ENCODE peak calls at places on chromosome 12, in six cellular contexts. One of them, this sample, is unnamed.

GRCh38 chr12:69065804-69066203 is 132.8 kb upstream of the CPM start:
- DNase-seq in mesothelial cell of epicardium: no peak
- DNase-seq in stomach: no peak
- DNase-seq in AG10803: no peak
- DNase-seq in HEK293T: peak; percentile 21
- DNase-seq in HFFc6: no peak
- DNase-seq in this sample: no peak

GRCh38 chr12:6226701-6227096 is 26.5 kb downstream of the CD9 start:
- DNase-seq in mesothelial cell of epicardium: no peak
- DNase-seq in stomach: no peak
- DNase-seq in AG10803: no peak
- DNase-seq in HEK293T: no peak
- DNase-seq in HFFc6: no peak
- DNase-seq in this sample: no peak

GRCh38 chr12:3885179-3886094 is 12.2 kb upstream of the PARP11 start:
- DNase-seq in mesothelial cell of epicardium: no peak
- DNase-seq in stomach: no peak
- DNase-seq in AG10803: peak; percentile 41
- DNase-seq in HEK293T: peak; percentile 19
- DNase-seq in HFFc6: peak; percentile 28
- DNase-seq in this sample: peak; percentile 6

GRCh38 chr12:6450091-6450868 is 1.6 kb upstream of the TAPBPL start:
- DNase-seq in mesothelial cell of epicardium: no peak
- DNase-seq in stomach: no peak
- DNase-seq in AG10803: no peak
- DNase-seq in HEK293T: no peak
- DNase-seq in HFFc6: no peak
- DNase-seq in this sample: no peak

GRCh38 chr12:77630341-77630740 is 200.4 kb upstream of the NAV3 start:
- DNase-seq in mesothelial cell of epicardium: no peak
- DNase-seq in stomach: no peak
- DNase-seq in AG10803: no peak
- DNase-seq in HEK293T: no peak
- DNase-seq in HFFc6: no peak
- DNase-seq in this sample: no peak

GRCh38 chr12:49428652-49429549 is 61.6 kb downstream of the SPATS2 start:
- DNase-seq in mesothelial cell of epicardium: no peak
- DNase-seq in stomach: no peak
- DNase-seq in AG10803: peak; percentile 54
- DNase-seq in HEK293T: no peak
- DNase-seq in HFFc6: peak; percentile 63
- DNase-seq in this sample: peak; percentile 82

GRCh38 chr12:71904629-71905028 is 34.0 kb upstream of the TPH2 start:
- DNase-seq in mesothelial cell of epicardium: no peak
- DNase-seq in stomach: no peak
- DNase-seq in AG10803: no peak
- DNase-seq in HEK293T: no peak
- DNase-seq in HFFc6: no peak
- DNase-seq in this sample: no peak

GRCh38 chr12:112303004-112303403 is 79.2 kb downstream of the HECTD4 start:
- DNase-seq in mesothelial cell of epicardium: no peak
- DNase-seq in stomach: no peak
- DNase-seq in AG10803: peak; percentile 57
- DNase-seq in HEK293T: no peak
- DNase-seq in HFFc6: peak; percentile 77
- DNase-seq in this sample: peak; percentile 84

GRCh38 chr12:47407730-47408129 is 298.1 kb downstream of the RPAP3 start:
- DNase-seq in mesothelial cell of epicardium: no peak
- DNase-seq in stomach: no peak
- DNase-seq in AG10803: no peak
- DNase-seq in HEK293T: no peak
- DNase-seq in HFFc6: no peak
- DNase-seq in this sample: no peak

GRCh38 chr12:46830731-46831334 is 5.0 kb upstream of the SLC38A4 start:
- DNase-seq in mesothelial cell of epicardium: no peak
- DNase-seq in stomach: no peak
- DNase-seq in AG10803: no peak
- DNase-seq in HEK293T: no peak
- DNase-seq in HFFc6: no peak
- DNase-seq in this sample: no peak

GRCh38 chr12:12032771-12033588 is 37.8 kb upstream of the BCL2L14 start:
- DNase-seq in mesothelial cell of epicardium: peak; percentile 34
- DNase-seq in stomach: peak; percentile 82
- DNase-seq in AG10803: peak; percentile 82
- DNase-seq in HEK293T: peak; percentile 71
- DNase-seq in HFFc6: peak; percentile 64
- DNase-seq in this sample: peak; percentile 74

GRCh38 chr12:117724545-117724944 is 244.2 kb downstream of the KSR2 start:
- DNase-seq in mesothelial cell of epicardium: no peak
- DNase-seq in stomach: no peak
- DNase-seq in AG10803: peak; percentile 40
- DNase-seq in HEK293T: no peak
- DNase-seq in HFFc6: no peak
- DNase-seq in this sample: no peak

GRCh38 chr12:127716181-127716580 is 550.8 kb upstream of the TMEM132C start:
- DNase-seq in mesothelial cell of epicardium: no peak
- DNase-seq in stomach: no peak
- DNase-seq in AG10803: no peak
- DNase-seq in HEK293T: no peak
- DNase-seq in HFFc6: no peak
- DNase-seq in this sample: no peak

GRCh38 chr12:27960822-27961221 is 11.7 kb downstream of the PTHLH start:
- DNase-seq in mesothelial cell of epicardium: no peak
- DNase-seq in stomach: no peak
- DNase-seq in AG10803: no peak
- DNase-seq in HEK293T: no peak
- DNase-seq in HFFc6: no peak
- DNase-seq in this sample: no peak

GRCh38 chr12:54891717-54892478 is 37.6 kb downstream of the MUCL1 start:
- DNase-seq in mesothelial cell of epicardium: no peak
- DNase-seq in stomach: peak; percentile 64
- DNase-seq in AG10803: no peak
- DNase-seq in HEK293T: no peak
- DNase-seq in HFFc6: no peak
- DNase-seq in this sample: no peak

GRCh38 chr12:51863921-51864700 is 15.6 kb upstream of the FIGNL2 start:
- DNase-seq in mesothelial cell of epicardium: no peak
- DNase-seq in stomach: no peak
- DNase-seq in AG10803: no peak
- DNase-seq in HEK293T: no peak
- DNase-seq in HFFc6: no peak
- DNase-seq in this sample: peak; percentile 27

GRCh38 chr12:16833376-16833775 is 227.4 kb upstream of the LMO3 start:
- DNase-seq in mesothelial cell of epicardium: no peak
- DNase-seq in stomach: no peak
- DNase-seq in AG10803: no peak
- DNase-seq in HEK293T: no peak
- DNase-seq in HFFc6: no peak
- DNase-seq in this sample: no peak

GRCh38 chr12:57899010-57899662 is 42.2 kb upstream of the ATP23 start:
- DNase-seq in mesothelial cell of epicardium: no peak
- DNase-seq in stomach: peak; percentile 49
- DNase-seq in AG10803: peak; percentile 40
- DNase-seq in HEK293T: no peak
- DNase-seq in HFFc6: peak; percentile 58
- DNase-seq in this sample: peak; percentile 65

GRCh38 chr12:76664731-76665130 is 99.2 kb upstream of the ZDHHC17 start:
- DNase-seq in mesothelial cell of epicardium: no peak
- DNase-seq in stomach: no peak
- DNase-seq in AG10803: no peak
- DNase-seq in HEK293T: no peak
- DNase-seq in HFFc6: no peak
- DNase-seq in this sample: no peak

GRCh38 chr12:56299308-56299852 is 750 bp downstream of the CS start:
- DNase-seq in mesothelial cell of epicardium: no peak
- DNase-seq in stomach: no peak
- DNase-seq in AG10803: no peak
- DNase-seq in HEK293T: no peak
- DNase-seq in HFFc6: peak; percentile 10
- DNase-seq in this sample: peak; percentile 5

GRCh38 chr12:53213348-53213747 is 6.3 kb upstream of the ITGB7 start:
- DNase-seq in mesothelial cell of epicardium: peak; percentile 81
- DNase-seq in stomach: peak; percentile 84
- DNase-seq in AG10803: peak; percentile 70
- DNase-seq in HEK293T: peak; percentile 88
- DNase-seq in HFFc6: peak; percentile 60
- DNase-seq in this sample: peak; percentile 27

GRCh38 chr12:44154128-44154527 is 318.2 kb downstream of the TMEM117 start:
- DNase-seq in mesothelial cell of epicardium: no peak
- DNase-seq in stomach: no peak
- DNase-seq in AG10803: peak; percentile 18
- DNase-seq in HEK293T: no peak
- DNase-seq in HFFc6: peak; percentile 28
- DNase-seq in this sample: no peak

GRCh38 chr12:68001486-68002466 is 12.5 kb downstream of the IFNG-AS1 start:
- DNase-seq in mesothelial cell of epicardium: no peak
- DNase-seq in stomach: no peak
- DNase-seq in AG10803: peak; percentile 39
- DNase-seq in HEK293T: peak; percentile 19
- DNase-seq in HFFc6: no peak
- DNase-seq in this sample: no peak

GRCh38 chr12:54039417-54040147 is 6.7 kb downstream of the HOXC5 start:
- DNase-seq in mesothelial cell of epicardium: no peak
- DNase-seq in stomach: no peak
- DNase-seq in AG10803: no peak
- DNase-seq in HEK293T: no peak
- DNase-seq in HFFc6: no peak
- DNase-seq in this sample: no peak

GRCh38 chr12:10618338-10618987 is 5.1 kb upstream of the MAGOHB start:
- DNase-seq in mesothelial cell of epicardium: no peak
- DNase-seq in stomach: no peak
- DNase-seq in AG10803: peak; percentile 88
- DNase-seq in HEK293T: no peak
- DNase-seq in HFFc6: peak; percentile 85
- DNase-seq in this sample: peak; percentile 83

GRCh38 chr12:93292731-93293566 is 84.8 kb upstream of the NUDT4 start:
- DNase-seq in mesothelial cell of epicardium: no peak
- DNase-seq in stomach: no peak
- DNase-seq in AG10803: no peak
- DNase-seq in HEK293T: no peak
- DNase-seq in HFFc6: no peak
- DNase-seq in this sample: no peak

GRCh38 chr12:59459966-59460365 is 135.9 kb upstream of the SLC16A7 start:
- DNase-seq in mesothelial cell of epicardium: no peak
- DNase-seq in stomach: no peak
- DNase-seq in AG10803: peak; percentile 42
- DNase-seq in HEK293T: no peak
- DNase-seq in HFFc6: peak; percentile 21
- DNase-seq in this sample: peak; percentile 60

GRCh38 chr12:110338754-110339153 is 57.7 kb downstream of the ATP2A2 start:
- DNase-seq in mesothelial cell of epicardium: no peak
- DNase-seq in stomach: no peak
- DNase-seq in AG10803: no peak
- DNase-seq in HEK293T: no peak
- DNase-seq in HFFc6: no peak
- DNase-seq in this sample: no peak

GRCh38 chr12:106632797-106633450 is 50.1 kb downstream of the RFX4 start:
- DNase-seq in mesothelial cell of epicardium: no peak
- DNase-seq in stomach: no peak
- DNase-seq in AG10803: no peak
- DNase-seq in HEK293T: no peak
- DNase-seq in HFFc6: no peak
- DNase-seq in this sample: no peak

GRCh38 chr12:102629262-102629888 is 149.0 kb upstream of the IGF1 start:
- DNase-seq in mesothelial cell of epicardium: no peak
- DNase-seq in stomach: no peak
- DNase-seq in AG10803: peak; percentile 57
- DNase-seq in HEK293T: no peak
- DNase-seq in HFFc6: peak; percentile 34
- DNase-seq in this sample: peak; percentile 20

GRCh38 chr12:93706387-93706786 is 29.2 kb downstream of the CRADD start:
- DNase-seq in mesothelial cell of epicardium: no peak
- DNase-seq in stomach: no peak
- DNase-seq in AG10803: no peak
- DNase-seq in HEK293T: no peak
- DNase-seq in HFFc6: no peak
- DNase-seq in this sample: peak; percentile 13

GRCh38 chr12:34392741-34393085 is 370.4 kb downstream of the ALG10 start:
- DNase-seq in mesothelial cell of epicardium: no peak
- DNase-seq in stomach: peak; percentile 22
- DNase-seq in AG10803: no peak
- DNase-seq in HEK293T: no peak
- DNase-seq in HFFc6: no peak
- DNase-seq in this sample: no peak

This sample was measured in astrocyte.